ENCODE peak calls at places on chromosome 12, in six cellular contexts. E is mesendoderm, J is H1, K is trophoblast cell, B is IMR-90, A is mesenchymal stem cell. N is an unnamed sample.

GRCh38 chr12:132217800-132218518 is 73.7 kb downstream of the NOC4L start:
- DNase-seq in E (no peak), J (no peak), K (no peak), B (no peak), A (no peak), N (no peak)

GRCh38 chr12:30047499-30048262 is 263.9 kb upstream of the TMTC1 start:
- DNase-seq in E (no peak), J (no peak), K (no peak), B (peak; percentile 52), A (peak; percentile 35), N (no peak)

GRCh38 chr12:26715232-26715631 is 117.8 kb downstream of the ITPR2 start:
- DNase-seq in E (no peak), J (no peak), K (no peak), B (no peak), A (no peak), N (no peak)

GRCh38 chr12:48999371-49000131 is at the start of gene DDN:
- DNase-seq in E (no peak), J (peak; percentile 72), K (peak; percentile 36), B (peak; percentile 52), A (peak; percentile 75), N (no peak)

GRCh38 chr12:120470150-120470817 is 736 bp upstream of the SRSF9 start:
- DNase-seq in E (no peak), J (no peak), K (no peak), B (peak; percentile 19), A (peak; percentile 49), N (peak; percentile 29)

GRCh38 chr12:89985935-89986334 is 277.3 kb upstream of the ATP2B1 start:
- DNase-seq in E (no peak), J (no peak), K (no peak), B (no peak), A (no peak), N (no peak)

GRCh38 chr12:753401-754237 is 1.2 kb downstream of the WNK1 start:
- DNase-seq in E (peak; percentile 76), J (peak; percentile 58), K (no peak), B (no peak), A (peak; percentile 44), N (no peak)

GRCh38 chr12:109763201-109763841 is 49.7 kb downstream of the FAM222A start:
- DNase-seq in E (peak; percentile 56), J (peak; percentile 35), K (peak; percentile 27), B (peak; percentile 58), A (peak; percentile 65), N (no peak)

GRCh38 chr12:27119797-27120196 is 37.4 kb upstream of the C12orf71 start:
- DNase-seq in E (no peak), J (no peak), K (no peak), B (no peak), A (no peak), N (no peak)

GRCh38 chr12:88707800-88708199 is 127.5 kb upstream of the KITLG start:
- DNase-seq in E (no peak), J (no peak), K (no peak), B (no peak), A (no peak), N (no peak)

GRCh38 chr12:106040521-106040920 is 98.2 kb downstream of the NUAK1 start:
- DNase-seq in E (no peak), J (no peak), K (no peak), B (no peak), A (no peak), N (no peak)

GRCh38 chr12:2016862-2017723 is 12.8 kb upstream of the DCP1B start:
- DNase-seq in E (no peak), J (no peak), K (no peak), B (no peak), A (no peak), N (no peak)

GRCh38 chr12:45518516-45519235 is 210.8 kb upstream of the ARID2 start:
- DNase-seq in E (no peak), J (no peak), K (no peak), B (no peak), A (no peak), N (no peak)

GRCh38 chr12:46678441-46678840 is 147.4 kb downstream of the SLC38A4 start:
- DNase-seq in E (no peak), J (no peak), K (no peak), B (peak; percentile 15), A (no peak), N (no peak)

GRCh38 chr12:92612611-92613010 is 90.2 kb upstream of the PLEKHG7 start:
- DNase-seq in E (no peak), J (no peak), K (no peak), B (no peak), A (no peak), N (no peak)

GRCh38 chr12:121582583-121583333 is 1.9 kb upstream of the KDM2B start:
- DNase-seq in E (peak; percentile 99), J (peak; percentile 71), K (no peak), B (no peak), A (no peak), N (peak; percentile 86)

GRCh38 chr12:66388512-66388911 is 86.2 kb downstream of the HELB start:
- DNase-seq in E (no peak), J (no peak), K (no peak), B (no peak), A (no peak), N (no peak)

GRCh38 chr12:52395761-52396434 is 10.2 kb downstream of the KRT82 start:
- DNase-seq in E (peak; percentile 90), J (peak; percentile 87), K (peak; percentile 71), B (no peak), A (no peak), N (no peak)

GRCh38 chr12:48192861-48193260 is 9.4 kb downstream of the CCDC184 start:
- DNase-seq in E (no peak), J (no peak), K (no peak), B (no peak), A (no peak), N (no peak)

GRCh38 chr12:12901158-12901791 is 9.9 kb downstream of the GPRC5A start:
- DNase-seq in E (no peak), J (no peak), K (peak; percentile 80), B (peak; percentile 94), A (peak; percentile 98), N (no peak)

GRCh38 chr12:115871714-115872113 is 405.8 kb downstream of the MED13L start:
- DNase-seq in E (peak; percentile 90), J (no peak), K (peak; percentile 12), B (peak; percentile 21), A (peak; percentile 35), N (peak; percentile 39)

GRCh38 chr12:52836042-52836466 is 1.9 kb upstream of the KRT79 start:
- DNase-seq in E (no peak), J (no peak), K (no peak), B (peak; percentile 85), A (peak; percentile 76), N (no peak)

DNA sequence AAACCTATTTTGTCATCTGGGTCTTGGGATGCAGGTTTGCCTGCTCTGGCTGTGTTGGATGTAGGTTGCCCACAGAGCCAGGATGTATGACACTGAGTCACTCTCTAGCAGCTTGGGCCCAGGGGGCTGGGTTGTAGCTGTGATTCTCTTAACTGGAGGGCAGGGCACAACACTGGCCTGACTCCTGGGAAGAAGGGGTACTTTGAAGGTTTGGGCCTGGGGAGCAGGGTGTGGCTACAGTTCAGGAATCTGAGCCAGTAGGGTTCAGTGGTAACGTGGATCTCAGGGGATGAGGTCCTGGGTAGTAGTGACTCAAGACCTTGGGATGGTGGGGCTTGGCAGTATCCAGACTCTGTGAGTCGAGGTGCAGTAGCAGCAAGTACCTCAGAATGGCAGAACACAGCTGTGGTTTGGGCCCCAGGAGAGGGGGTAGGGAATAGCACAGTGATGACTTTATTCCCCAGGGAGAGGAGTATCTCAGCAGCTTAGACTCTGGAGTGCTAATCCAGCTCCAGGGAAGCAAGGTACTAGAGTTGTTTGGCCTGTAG is 25.7 kb downstream of the TBC1D15 start:
- DNase-seq in E (peak; percentile 29), J (no peak), K (no peak), B (peak; percentile 94), A (peak; percentile 89), N (no peak)
- H3K4me3 ChIP-seq in E (no peak overlapping the region), J (no peak overlapping the region), K (no peak overlapping the region), B (no peak overlapping the region), A (peak overlapping the region; percentile 36), N (no peak overlapping the region)

GRCh38 chr12:4134833-4135597 is 138.5 kb upstream of the CCND2 start:
- DNase-seq in E (peak; percentile 96), J (peak; percentile 82), K (no peak), B (no peak), A (no peak), N (no peak)
- H3K18ac ChIP-seq in E (peak overlapping the region; percentile 98), J (peak overlapping the region; percentile 84), K (no peak overlapping the region), B (no peak overlapping the region), A (no peak overlapping the region), N (peak overlapping the region; percentile 49)

DNA sequence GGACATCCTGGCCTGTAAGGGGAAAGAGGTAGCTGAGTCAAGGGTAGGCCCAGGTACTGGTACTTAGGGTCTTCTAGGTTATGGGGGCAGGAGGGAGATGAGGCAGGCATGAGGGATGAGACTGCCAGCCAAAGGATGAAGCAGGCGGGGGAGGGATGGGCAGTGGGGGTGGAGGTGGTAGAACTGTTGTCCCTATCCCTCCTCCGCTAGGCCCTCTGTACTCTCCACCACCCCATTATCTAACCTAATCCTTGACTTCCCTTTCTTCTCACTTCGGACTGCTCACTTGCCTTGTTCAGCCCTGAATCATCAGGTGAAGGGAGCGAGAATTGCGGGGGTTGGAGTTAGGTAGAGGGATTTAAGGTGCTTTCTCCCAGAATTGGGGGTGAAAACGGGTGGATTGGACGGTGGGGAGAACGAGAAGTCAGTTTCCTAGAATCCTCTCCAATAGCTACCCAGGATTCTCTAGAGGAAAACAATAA is 562 bp downstream of the PAN2 start:
- DNase-seq in E (no peak), J (no peak), K (no peak), B (no peak), A (no peak), N (no peak)
- H2BK5ac ChIP-seq in E (peak overlapping the region; percentile 53), J (peak overlapping the region; percentile 78), K (peak overlapping the region; percentile 23), B (peak overlapping the region; percentile 60), A (no peak overlapping the region), N (no peak overlapping the region)

GRCh38 chr12:124375141-124375788 is 80.4 kb downstream of the RFLNA start:
- DNase-seq in E (no peak), J (no peak), K (no peak), B (no peak), A (no peak), N (no peak)
- H3K4me3 ChIP-seq in E (no peak overlapping the region), J (no peak overlapping the region), K (no peak overlapping the region), B (no peak overlapping the region), A (no peak overlapping the region), N (no peak overlapping the region)

GRCh38 chr12:56208014-56208413 is 13.7 kb downstream of the RNF41 start:
- DNase-seq in E (no peak), J (no peak), K (no peak), B (no peak), A (no peak), N (no peak)
- H3K18ac ChIP-seq in E (no peak overlapping the region), J (no peak overlapping the region), K (no peak overlapping the region), B (no peak overlapping the region), A (no peak overlapping the region), N (no peak overlapping the region)

GRCh38 chr12:31324845-31325523 is 966 bp downstream of the SINHCAF start:
- DNase-seq in E (peak; percentile 60), J (no peak), K (peak; percentile 15), B (peak; percentile 49), A (peak; percentile 74), N (peak; percentile 30)
- H2BK5ac ChIP-seq in E (peak overlapping the region; percentile 90), J (peak overlapping the region; percentile 98), K (peak overlapping the region; percentile 98), B (peak overlapping the region; percentile 76), A (peak overlapping the region; percentile 81), N (peak overlapping the region; percentile 97)

DNA sequence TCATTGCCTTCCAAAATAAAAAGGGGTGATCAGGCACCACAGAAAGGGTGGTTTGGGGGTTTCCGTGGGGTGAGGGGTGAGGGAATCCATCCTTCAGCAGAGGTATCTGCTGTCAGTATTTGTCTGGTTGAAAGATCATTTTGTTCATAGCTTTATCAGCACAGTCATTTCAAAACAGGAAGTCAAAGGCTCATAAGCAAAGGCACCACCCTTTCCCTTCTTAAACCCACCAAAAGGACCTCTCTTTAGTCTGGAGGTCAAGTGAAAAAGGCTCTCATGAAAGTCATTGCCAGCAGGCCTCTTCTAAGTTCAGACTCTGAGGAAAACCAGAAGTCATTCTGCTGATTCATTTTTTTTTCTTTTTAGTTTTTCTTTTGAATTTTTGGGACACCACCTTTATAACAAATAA is 6.2 kb downstream of the CHST11 start:
- DNase-seq in E (no peak), J (no peak), K (no peak), B (no peak), A (peak; percentile 65), N (no peak)
- H3K4me3 ChIP-seq in E (no peak overlapping the region), J (no peak overlapping the region), K (no peak overlapping the region), B (no peak overlapping the region), A (no peak overlapping the region), N (no peak overlapping the region)